ENCODE peak calls at places on chromosome 9, in six cellular contexts. M is suprapubic skin, D is IMR-90, P is HCT116, W is stomach, B is body of pancreas. K is an unnamed sample.

GRCh38 chr9:121537283-121537682 is 37.6 kb upstream of the GGTA1 start:
- DNase-seq in W (peak; percentile 33), M (no peak), D (no peak), B (peak; percentile 8), P (no peak), K (no peak)

GRCh38 chr9:133658442-133659431 is 22.6 kb downstream of the DBH start:
- DNase-seq in B (peak; percentile 60), P (peak; percentile 15), D (peak; percentile 19), W (peak; percentile 52), M (no peak), K (no peak)

GRCh38 chr9:28004900-28005299 is 431.6 kb upstream of the C9orf72 start:
- DNase-seq in B (no peak), P (no peak), D (no peak), W (no peak), M (no peak), K (no peak)

GRCh38 chr9:133301253-133302230 is 26.5 kb upstream of the ABO start:
- DNase-seq in P (no peak), D (no peak), B (no peak), M (peak; percentile 71), W (peak; percentile 5), K (no peak)

GRCh38 chr9:123834218-123834906 is 95.6 kb downstream of the DENND1A start:
- DNase-seq in P (no peak), M (no peak), B (no peak), D (peak; percentile 0), W (no peak), K (no peak)

GRCh38 chr9:37999501-38000189 is 69.4 kb downstream of the SHB start:
- DNase-seq in P (no peak), W (no peak), M (no peak), D (peak; percentile 61), B (no peak), K (no peak)

GRCh38 chr9:92517046-92517445 is 18.7 kb downstream of the ECM2 start:
- DNase-seq in B (no peak), D (no peak), W (no peak), P (no peak), M (no peak), K (no peak)

GRCh38 chr9:124852829-124853531 is at the start of gene WDR38:
- DNase-seq in M (no peak), W (peak; percentile 78), P (peak; percentile 78), D (peak; percentile 66), B (peak; percentile 77), K (no peak)

GRCh38 chr9:91315191-91315590 is 46.5 kb downstream of the AUH start:
- DNase-seq in P (no peak), W (peak; percentile 63), B (peak; percentile 61), D (no peak), M (no peak), K (no peak)

GRCh38 chr9:88420227-88420626 is 32.0 kb downstream of the SPIN1 start:
- DNase-seq in B (no peak), D (no peak), P (no peak), M (no peak), W (no peak), K (no peak)

GRCh38 chr9:131025953-131026858 is 17.2 kb downstream of the LAMC3 start:
- DNase-seq in P (no peak), W (no peak), M (no peak), B (no peak), D (no peak), K (no peak)

GRCh38 chr9:121499177-121499426 is 542 bp downstream of the GGTA1 start:
- DNase-seq in P (no peak), D (no peak), W (no peak), B (no peak), M (no peak), K (no peak)

GRCh38 chr9:91417602-91418218 is 5.9 kb downstream of the NFIL3 start:
- DNase-seq in D (no peak), B (no peak), M (no peak), W (no peak), P (no peak), K (no peak)

GRCh38 chr9:131868766-131869165 is 128.9 kb upstream of the RAPGEF1 start:
- DNase-seq in M (no peak), B (no peak), W (no peak), P (no peak), D (peak; percentile 11), K (no peak)

GRCh38 chr9:78239506-78239905 is 3.6 kb downstream of the CEP78 start:
- DNase-seq in W (peak; percentile 55), P (no peak), B (peak; percentile 61), D (no peak), M (no peak), K (no peak)

GRCh38 chr9:89588271-89588879 is 16.4 kb upstream of the GADD45G start:
- DNase-seq in B (no peak), M (no peak), W (no peak), P (no peak), D (no peak), K (no peak)

GRCh38 chr9:84773023-84773422 is 103.5 kb downstream of the NTRK2 start:
- DNase-seq in P (no peak), W (no peak), M (no peak), B (no peak), D (peak; percentile 41), K (no peak)

GRCh38 chr9:113187935-113188595 is 33.0 kb downstream of the FKBP15 start:
- DNase-seq in W (no peak), P (peak; percentile 6), B (peak; percentile 72), M (peak; percentile 82), D (peak; percentile 94), K (no peak)

GRCh38 chr9:18666987-18667772 is 193.2 kb downstream of the ADAMTSL1 start:
- DNase-seq in P (no peak), D (peak; percentile 43), M (no peak), B (no peak), W (no peak), K (no peak)

GRCh38 chr9:81191222-81191621 is 498.1 kb downstream of the TLE1 start:
- DNase-seq in D (peak; percentile 13), W (no peak), B (no peak), M (no peak), P (no peak), K (no peak)

GRCh38 chr9:128245293-128246151 is 30.3 kb downstream of the GOLGA2 start:
- DNase-seq in M (no peak), W (no peak), B (peak; percentile 23), P (no peak), D (peak; percentile 81), K (no peak)

GRCh38 chr9:27460225-27461023 is 63.7 kb upstream of the IFNK start:
- DNase-seq in P (no peak), D (no peak), W (no peak), B (peak; percentile 35), M (no peak), K (no peak)

GRCh38 chr9:87436694-87437093 is 61.0 kb upstream of the DAPK1 start:
- DNase-seq in B (no peak), P (no peak), M (no peak), D (no peak), W (no peak), K (no peak)

GRCh38 chr9:976258-976804 is at the start of gene DMRT3:
- DNase-seq in W (no peak), M (no peak), D (no peak), P (no peak), B (no peak), K (no peak)

GRCh38 chr9:101706261-101706798 is 32.1 kb downstream of the GRIN3A start:
- DNase-seq in B (peak; percentile 2), M (no peak), W (no peak), D (no peak), P (no peak), K (no peak)

GRCh38 chr9:113617550-113617949 is 154.0 kb downstream of the RGS3 start:
- DNase-seq in P (no peak), M (no peak), D (no peak), W (no peak), B (no peak), K (no peak)

GRCh38 chr9:21266733-21267132 is 26.9 kb upstream of the IFNA14 start:
- DNase-seq in B (no peak), P (no peak), M (no peak), D (no peak), W (no peak), K (no peak)
- H3K36me3 ChIP-seq in B (no peaks in the 10 kb centered on the region), P (no peaks in the 10 kb centered on the region), M (no peaks in the 10 kb centered on the region), D (no peaks in the 10 kb centered on the region), W (no peaks in the 10 kb centered on the region), K (no peaks in the 10 kb centered on the region)

GRCh38 chr9:136626740-136627642 is 35.7 kb upstream of the EGFL7 start:
- DNase-seq in P (no peak), B (peak; percentile 87), D (no peak), W (peak; percentile 89), M (no peak), K (no peak)
- H3K27ac ChIP-seq in P (no peak overlapping the region), B (peak overlapping the region; percentile 26), D (no peak overlapping the region), W (peak overlapping the region; percentile 53), M (no peak overlapping the region), K (peak overlapping the region; percentile 22)

GRCh38 chr9:97237951-97238851 is 69.3 kb upstream of the CCDC180 start:
- DNase-seq in W (peak; percentile 76), B (peak; percentile 90), P (peak; percentile 86), M (peak; percentile 87), D (peak; percentile 67), K (peak; percentile 19)
- TF ChIP-seq POLR2A in W (no peak), B (peak; percentile 68), P (peak; percentile 95), M (no peak), D (no peak), K (peak; percentile 40)

GRCh38 chr9:134772331-134772730 is 108.3 kb upstream of the FCN2 start:
- DNase-seq in M (no peak), P (no peak), D (no peak), W (no peak), B (no peak), K (no peak)

GRCh38 chr9:134776080-134776796 is 104.4 kb upstream of the FCN2 start:
- DNase-seq in P (no peak), M (no peak), B (no peak), W (no peak), D (peak; percentile 72), K (no peak)

GRCh38 chr9:134775552-134775951 is 105.1 kb upstream of the FCN2 start:
- DNase-seq in B (no peak), W (no peak), M (no peak), P (no peak), D (peak; percentile 91), K (no peak)

GRCh38 chr9:134774991-134775540 is 105.5 kb upstream of the FCN2 start:
- DNase-seq in D (no peak), W (no peak), M (no peak), B (no peak), P (no peak), K (no peak)

DNA sequence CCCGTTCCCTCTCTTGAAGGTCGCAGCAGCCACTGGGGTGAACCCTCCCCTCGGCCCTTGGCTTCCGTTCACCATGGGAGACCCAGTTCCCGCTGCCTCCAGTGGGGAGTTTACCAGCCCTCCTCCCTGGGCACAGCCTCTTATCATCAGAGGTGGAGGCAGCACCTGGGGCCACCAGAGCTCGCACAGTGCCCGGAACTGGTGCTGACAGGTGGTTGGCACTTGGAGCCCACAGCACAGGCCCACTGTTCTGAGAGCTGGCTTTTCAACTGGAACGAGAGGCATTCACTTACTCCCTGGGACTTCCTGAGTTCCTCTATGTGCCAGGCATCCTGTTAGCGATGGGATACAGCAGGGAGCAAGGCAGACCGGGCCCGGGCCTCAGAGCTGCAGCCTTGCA is 106.8 kb upstream of the FCN2 start:
- DNase-seq in D (no peak), M (no peak), W (no peak), B (no peak), P (no peak), K (no peak)
- H3K36me3 ChIP-seq in D (peaks cover 81% of the 10 kb centered on the region), M (peaks cover 22% of the 10 kb centered on the region), W (peaks cover 21% of the 10 kb centered on the region), B (no peaks in the 10 kb centered on the region), P (no peaks in the 10 kb centered on the region), K (no peaks in the 10 kb centered on the region)

K was measured in esophagus squamous epithelium.